ENCODE peak calls at places on chromosomes 3 and 15, in ten cellular contexts. I is A549, Y is body of pancreas, Z is stomach, G is Peyer's patch, C is sigmoid colon, V is endothelial cell of umbilical vein, W is adrenal gland, F is uterus, H is heart left ventricle. L is an unnamed sample.
A peak's percentile ranks its signal among the peaks of the same experiment; 100 is the strongest.

GRCh38 chr3:72171946-72172345 is 387.0 kb upstream of the PROK2 start:
- DNase-seq in W (no peak), V (no peak), I (no peak), C (no peak), Z (no peak), Y (no peak), H (peak; percentile 72), G (no peak), F (peak; percentile 85), L (no peak)

GRCh38 chr3:187382609-187383151 is 14.5 kb downstream of the RTP4 start:
- DNase-seq in W (no peak), I (no peak), C (no peak), Z (no peak), Y (no peak), F (no peak), V (peak; percentile 41), H (no peak), G (no peak), L (no peak)

GRCh38 chr3:183592820-183593219 is 37.3 kb upstream of the KLHL6 start:
- DNase-seq in W (no peak), F (no peak), C (no peak), H (no peak), I (no peak), G (no peak), Y (no peak), Z (no peak), V (no peak), L (no peak)

GRCh38 chr15:23503546-23503945 is 56.5 kb upstream of the GOLGA6L2 start:
- DNase-seq in Z (no peak), I (no peak), C (no peak), F (no peak), H (no peak), W (no peak), G (no peak), Y (no peak), V (no peak), L (no peak)

GRCh38 chr3:54358327-54358726 is 236.0 kb downstream of the CACNA2D3 start:
- DNase-seq in Z (no peak), G (no peak), H (no peak), C (peak; percentile 66), I (no peak), W (no peak), V (no peak), Y (no peak), F (peak; percentile 32), L (no peak)

GRCh38 chr3:11548721-11549131 is 95.0 kb downstream of the VGLL4 start:
- DNase-seq in C (peak; percentile 70), H (peak; percentile 52), W (no peak), Z (peak; percentile 36), F (peak; percentile 45), G (no peak), Y (no peak), I (no peak), V (peak; percentile 85), L (peak; percentile 50)

GRCh38 chr3:196569003-196569516 is 600 bp downstream of the FBXO45 start:
- DNase-seq in Z (peak; percentile 48), I (peak; percentile 31), W (peak; percentile 57), H (peak; percentile 35), F (no peak), C (peak; percentile 74), Y (peak; percentile 50), V (peak; percentile 36), G (no peak), L (peak; percentile 91)

GRCh38 chr15:77607111-77607893 is 25.4 kb downstream of the LINGO1 start:
- DNase-seq in Z (no peak), H (peak; percentile 52), I (no peak), V (no peak), F (peak; percentile 37), Y (no peak), C (no peak), W (no peak), G (no peak), L (no peak)

GRCh38 chr15:96046620-96047240 is 283.8 kb upstream of the NR2F2 start:
- DNase-seq in Z (no peak), H (no peak), V (no peak), I (no peak), C (no peak), F (no peak), G (no peak), Y (no peak), W (no peak), L (no peak)

GRCh38 chr15:92492556-92492955 is 98.9 kb downstream of the ST8SIA2 start:
- DNase-seq in Y (no peak), V (no peak), C (no peak), G (no peak), I (no peak), H (no peak), W (no peak), F (no peak), Z (no peak), L (no peak)

GRCh38 chr3:125075738-125076137 is 19.9 kb upstream of the HEG1 start:
- DNase-seq in Y (no peak), C (no peak), H (no peak), Z (no peak), I (no peak), W (no peak), F (no peak), V (no peak), G (no peak), L (no peak)

GRCh38 chr3:136882575-136882974 is 20.6 kb downstream of the NCK1 start:
- DNase-seq in G (no peak), I (no peak), V (no peak), Z (no peak), W (no peak), C (no peak), Y (no peak), F (no peak), H (no peak), L (no peak)

DNA sequence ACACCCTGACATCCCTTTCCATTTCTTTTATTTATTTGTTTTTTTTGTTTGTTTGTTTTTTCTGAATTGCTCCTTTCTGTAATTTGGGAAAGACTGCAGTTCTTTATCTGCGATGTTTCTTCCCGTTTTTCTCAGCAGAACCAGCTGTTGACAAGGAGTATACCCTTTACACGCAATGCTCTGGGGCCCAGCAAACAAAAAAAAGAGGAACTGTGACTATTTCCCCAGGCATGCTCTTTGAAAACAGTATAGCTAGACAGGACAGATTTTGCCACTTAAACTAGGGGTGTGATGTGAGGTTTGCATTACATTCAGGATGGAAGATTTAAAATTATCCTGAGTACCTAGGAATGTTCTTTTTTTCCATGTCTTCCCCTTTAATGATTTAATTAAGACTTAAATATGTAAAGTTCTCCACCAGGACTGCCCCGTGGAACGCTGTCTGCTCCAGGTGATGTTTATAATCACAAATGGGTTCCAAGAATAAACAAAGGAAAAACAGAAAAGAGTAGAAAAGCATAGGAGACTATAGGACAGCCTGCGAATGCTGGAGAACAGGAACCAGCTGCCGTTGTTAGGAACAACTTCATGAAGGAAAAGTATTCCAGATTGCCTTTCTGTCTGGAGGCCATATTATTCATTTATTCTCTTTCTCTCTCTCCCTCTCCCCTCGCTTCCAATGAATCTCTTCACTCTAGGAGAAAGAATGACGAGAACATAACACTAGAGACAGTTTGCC is 43.3 kb downstream of the TGFBR2 start:
- DNase-seq in I (no peak), G (no peak), H (no peak), C (no peak), Y (no peak), F (no peak), V (no peak), W (no peak), Z (no peak), L (no peak)
- TF ChIP-seq POLR2A in I (no peak), G (no peak), H (no peak), C (no peak), Y (no peak), F (no peak), V (no peak), W (no peak), Z (no peak), L (no peak)

DNA sequence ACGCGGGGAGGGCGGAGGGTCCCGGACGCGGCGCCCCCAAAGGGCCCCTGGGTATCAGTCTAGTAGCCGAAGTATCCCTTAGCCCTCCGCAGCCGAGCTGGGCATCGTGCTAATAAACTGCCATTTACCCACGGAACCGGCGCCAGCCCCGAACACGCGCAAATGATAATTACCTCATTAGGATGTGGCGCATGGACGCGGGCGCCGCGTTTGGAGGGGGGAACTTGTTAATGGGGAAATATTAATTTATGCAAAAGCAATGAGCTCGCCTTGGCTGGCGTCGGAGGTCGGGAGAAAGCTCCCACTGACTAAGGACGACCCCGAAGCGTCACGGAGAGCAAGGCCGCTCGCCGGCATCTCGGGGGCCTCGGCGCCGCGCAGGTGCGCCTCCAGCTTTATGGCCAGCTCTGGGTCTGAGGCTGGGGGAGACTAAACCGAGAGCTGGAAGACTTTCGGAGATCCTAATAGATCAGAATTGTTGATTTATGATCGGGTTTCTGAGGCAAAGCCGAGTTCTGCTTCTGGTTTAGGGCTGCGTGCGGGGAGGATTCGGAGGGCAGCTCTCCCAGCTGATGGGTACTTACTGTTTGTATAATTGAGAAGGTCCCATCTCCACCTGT is 474 bp upstream of the FEZF2 start:
- DNase-seq in Y (no peak), Z (no peak), W (no peak), F (no peak), H (no peak), V (no peak), I (no peak), C (no peak), G (no peak), L (no peak)
- H3K4me3 ChIP-seq in Y (no peak overlapping the region), Z (peak overlapping the region; percentile 7), W (peak overlapping the region; percentile 33), F (no peak overlapping the region), H (peak overlapping the region; percentile 24), V (no peak overlapping the region), I (no peak overlapping the region), C (no peak overlapping the region), G (no peak overlapping the region), L (no peak overlapping the region)

GRCh38 chr3:48430359-48431101 is 644 bp upstream of the PLXNB1 start:
- DNase-seq in F (no peak), G (peak; percentile 46), C (peak; percentile 81), W (no peak), H (peak; percentile 64), I (no peak), Z (no peak), Y (no peak), V (no peak), L (no peak)

GRCh38 chr3:48429416-48430358 is at the start of gene PLXNB1:
- DNase-seq in F (peak; percentile 83), H (peak; percentile 62), Z (peak; percentile 81), W (peak; percentile 54), V (peak; percentile 28), C (peak; percentile 95), Y (peak; percentile 81), I (peak; percentile 42), G (peak; percentile 88), L (peak; percentile 90)

GRCh38 chr3:48428088-48428862 is 1.6 kb downstream of the PLXNB1 start:
- DNase-seq in V (no peak), F (no peak), C (peak; percentile 65), Z (peak; percentile 64), W (no peak), G (peak; percentile 80), I (peak; percentile 80), Y (peak; percentile 74), H (no peak), L (no peak)

GRCh38 chr3:48427630-48427962 is 2.3 kb downstream of the PLXNB1 start:
- DNase-seq in W (no peak), Y (no peak), F (no peak), I (no peak), G (peak; percentile 59), V (no peak), C (no peak), H (peak; percentile 50), Z (no peak), L (no peak)

GRCh38 chr3:48428863-48429415 is 947 bp downstream of the PLXNB1 start:
- DNase-seq in V (peak; percentile 41), Z (peak; percentile 40), W (peak; percentile 23), C (peak; percentile 79), H (peak; percentile 58), G (peak; percentile 75), Y (peak; percentile 52), I (no peak), F (peak; percentile 61), L (no peak)
- TF ChIP-seq POLR2A in V (peak; percentile 55), Z (no peak), W (peak; percentile 56), C (peak; percentile 58), H (peak; percentile 41), G (peak; percentile 57), Y (peak; percentile 45), I (no peak), F (peak; percentile 30), L (no peak)

GRCh38 chr3:143330316-143330868 is 210.8 kb downstream of the CHST2 start:
- DNase-seq in W (no peak), F (no peak), I (no peak), C (no peak), Z (no peak), Y (no peak), G (no peak), H (no peak), V (no peak), L (no peak)
- H3K4me3 ChIP-seq in W (no peak overlapping the region), F (no peak overlapping the region), I (no peak overlapping the region), C (no peak overlapping the region), Z (no peak overlapping the region), Y (no peak overlapping the region), G (no peak overlapping the region), H (no peak overlapping the region), V (no peak overlapping the region), L (no peak overlapping the region)